ENCODE peak calls at places on chromosomes 13 and 19, in eight cellular contexts. H, V, C, P, I, S, O and R are unnamed samples.

GRCh38 chr13:42807866-42808265 is 26.5 kb downstream of the FAM216B start:
- DNase-seq in H (peak), V (no peak), C (no peak), P (no peak), I (peak), S (no peak), O (no peak), R (no peak)

GRCh38 chr19:4371209-4371897 is 28.0 kb downstream of the MPND start:
- DNase-seq in H (no peak), V (no peak), C (no peak), P (no peak), I (no peak), S (no peak), O (no peak), R (no peak)

GRCh38 chr19:2949939-2950285 is 5.1 kb upstream of the ZNF77 start:
- DNase-seq in H (no peak), V (no peak), C (peak), P (no peak), I (peak), S (no peak), O (no peak), R (no peak)

GRCh38 chr13:113119822-113120189 is 2.8 kb upstream of the F10 start:
- DNase-seq in H (no peak), V (no peak), C (no peak), P (no peak), I (no peak), S (no peak), O (no peak), R (no peak)

GRCh38 chr19:28008695-28009094 is 1204.3 kb downstream of the UQCRFS1 start:
- DNase-seq in H (no peak), V (no peak), C (no peak), P (no peak), I (no peak), S (no peak), O (no peak), R (no peak)

GRCh38 chr19:13262450-13262849 is 112.2 kb downstream of the IER2 start:
- DNase-seq in H (peak), V (no peak), C (peak), P (peak), I (peak), S (peak), O (no peak), R (no peak)

GRCh38 chr19:31317098-31317497 is 32.1 kb downstream of the TSHZ3 start:
- DNase-seq in H (no peak), V (no peak), C (no peak), P (no peak), I (no peak), S (no peak), O (no peak), R (no peak)

GRCh38 chr19:51607077-51607476 is 23.1 kb downstream of the SIGLEC5 start:
- DNase-seq in H (no peak), V (no peak), C (no peak), P (no peak), I (no peak), S (no peak), O (no peak), R (no peak)

GRCh38 chr19:46413262-46414031 is at the start of gene CCDC8:
- DNase-seq in H (peak), V (no peak), C (peak), P (peak), I (peak), S (no peak), O (peak), R (no peak)

GRCh38 chr13:43546260-43546659 is 240.5 kb downstream of the ENOX1 start:
- DNase-seq in H (no peak), V (no peak), C (no peak), P (no peak), I (no peak), S (no peak), O (no peak), R (no peak)

GRCh38 chr13:33205224-33205623 is 80.3 kb downstream of the STARD13 start:
- DNase-seq in H (no peak), V (no peak), C (no peak), P (no peak), I (no peak), S (no peak), O (no peak), R (no peak)

GRCh38 chr19:2477732-2478191 is 1.8 kb downstream of the GADD45B start:
- DNase-seq in H (peak), V (no peak), C (no peak), P (peak), I (peak), S (no peak), O (no peak), R (no peak)

GRCh38 chr19:4582980-4583842 is 23.7 kb upstream of the SEMA6B start:
- DNase-seq in H (no peak), V (no peak), C (no peak), P (no peak), I (no peak), S (no peak), O (no peak), R (no peak)

GRCh38 chr13:94233831-94234230 is 245.7 kb downstream of the DCT start:
- DNase-seq in H (no peak), V (no peak), C (no peak), P (peak), I (no peak), S (no peak), O (no peak), R (no peak)

GRCh38 chr19:18282788-18283141 is 1.3 kb upstream of the JUND start:
- DNase-seq in H (no peak), V (no peak), C (no peak), P (no peak), I (no peak), S (no peak), O (no peak), R (no peak)

GRCh38 chr13:48068036-48068435 is 26.9 kb downstream of the MED4 start:
- DNase-seq in H (no peak), V (no peak), C (no peak), P (no peak), I (no peak), S (no peak), O (no peak), R (no peak)

GRCh38 chr19:17246681-17247425 is 1.1 kb upstream of the NR2F6 start:
- DNase-seq in H (no peak), V (no peak), C (no peak), P (no peak), I (peak), S (no peak), O (no peak), R (no peak)

GRCh38 chr19:31408460-31409124 is 59.4 kb upstream of the TSHZ3 start:
- DNase-seq in H (peak), V (no peak), C (no peak), P (peak), I (peak), S (no peak), O (no peak), R (no peak)

GRCh38 chr19:29400917-29401711 is 124.7 kb upstream of the VSTM2B start:
- DNase-seq in H (no peak), V (no peak), C (no peak), P (peak), I (no peak), S (no peak), O (no peak), R (no peak)

GRCh38 chr13:107104631-107105030 is 536.7 kb upstream of the ARGLU1 start:
- DNase-seq in H (no peak), V (no peak), C (no peak), P (no peak), I (peak), S (no peak), O (no peak), R (no peak)

GRCh38 chr13:60328073-60328472 is 68.9 kb upstream of the TDRD3 start:
- DNase-seq in H (no peak), V (no peak), C (no peak), P (no peak), I (no peak), S (no peak), O (no peak), R (no peak)

GRCh38 chr13:29917573-29918091 is 67.2 kb upstream of the UBL3 start:
- DNase-seq in H (no peak), V (no peak), C (no peak), P (no peak), I (no peak), S (no peak), O (no peak), R (no peak)

GRCh38 chr13:113658836-113659235 is 838 bp upstream of the ATP4B start:
- DNase-seq in H (no peak), V (no peak), C (no peak), P (no peak), I (no peak), S (no peak), O (no peak), R (no peak)

GRCh38 chr19:42197375-42197817 is 20.1 kb downstream of the DEDD2 start:
- DNase-seq in H (no peak), V (no peak), C (peak), P (no peak), I (no peak), S (no peak), O (no peak), R (no peak)

GRCh38 chr13:51958217-51958547 is 53.1 kb downstream of the ATP7B start:
- DNase-seq in H (no peak), V (no peak), C (no peak), P (no peak), I (no peak), S (no peak), O (no peak), R (no peak)

GRCh38 chr19:898663-899062 is 5.4 kb downstream of the RNU6-9 start:
- DNase-seq in H (no peak), V (no peak), C (peak), P (no peak), I (no peak), S (no peak), O (no peak), R (no peak)

GRCh38 chr19:33177417-33177976 is 16.6 kb upstream of the LRP3 start:
- DNase-seq in H (peak), V (peak), C (peak), P (peak), I (no peak), S (no peak), O (no peak), R (no peak)

GRCh38 chr19:28436320-28436719 is 776.6 kb downstream of the UQCRFS1 start:
- DNase-seq in H (no peak), V (no peak), C (no peak), P (no peak), I (no peak), S (no peak), O (no peak), R (no peak)

GRCh38 chr13:44854264-44855060 is 134.8 kb downstream of the NUFIP1 start:
- DNase-seq in H (no peak), V (no peak), C (peak), P (no peak), I (no peak), S (no peak), O (no peak), R (no peak)

GRCh38 chr13:25292301-25292700 is 5.0 kb upstream of the MTMR6 start:
- DNase-seq in H (peak), V (no peak), C (peak), P (peak), I (peak), S (no peak), O (no peak), R (no peak)

GRCh38 chr19:4014541-4015491 is 7.3 kb downstream of the PIAS4 start:
- DNase-seq in H (no peak), V (no peak), C (peak), P (no peak), I (no peak), S (no peak), O (no peak), R (no peak)

GRCh38 chr19:17234911-17235617 is 9.0 kb downstream of the OCEL1 start:
- DNase-seq in H (peak), V (no peak), C (peak), P (no peak), I (peak), S (no peak), O (no peak), R (no peak)

GRCh38 chr13:43648733-43649132 is 138.0 kb downstream of the ENOX1 start:
- DNase-seq in H (no peak), V (no peak), C (no peak), P (no peak), I (peak), S (no peak), O (no peak), R (no peak)

GRCh38 chr13:111893607-111894443 is 173.1 kb upstream of the SOX1 start:
- DNase-seq in H (no peak), V (no peak), C (no peak), P (no peak), I (no peak), S (no peak), O (peak), R (no peak)

GRCh38 chr13:26022538-26023292 is 29.1 kb downstream of the SHISA2 start:
- DNase-seq in H (peak), V (peak), C (peak), P (peak), I (peak), S (no peak), O (no peak), R (no peak)

GRCh38 chr13:97574926-97575325 is 141.0 kb downstream of the RAP2A start:
- DNase-seq in H (peak), V (no peak), C (peak), P (peak), I (peak), S (no peak), O (no peak), R (no peak)

GRCh38 chr19:39558623-39559117 is 18.7 kb upstream of the EID2 start:
- DNase-seq in H (no peak), V (no peak), C (no peak), P (no peak), I (no peak), S (no peak), O (no peak), R (no peak)